ENCODE peak calls at places on chromosomes 3 and 15, in five cellular contexts. One of them, this sample, is unnamed.

GRCh38 chr3:65946438-65946837 is 92.3 kb downstream of the MAGI1 start:
- DNase-seq in mesenchymal stem cell: no peak
- DNase-seq in neuronal stem cell: no peak
- DNase-seq in IMR-90: peak; percentile 37
- DNase-seq in H1: no peak
- DNase-seq in this sample: no peak

GRCh38 chr3:58059349-58060321 is 51.4 kb downstream of the FLNB start:
- DNase-seq in neuronal stem cell: no peak
- DNase-seq in H1: no peak
- DNase-seq in IMR-90: peak; percentile 99
- DNase-seq in mesenchymal stem cell: peak; percentile 99
- DNase-seq in this sample: peak; percentile 73

GRCh38 chr15:85393206-85393605 is 12.8 kb downstream of the AKAP13 start:
- DNase-seq in IMR-90: no peak
- DNase-seq in neuronal stem cell: no peak
- DNase-seq in mesenchymal stem cell: no peak
- DNase-seq in H1: no peak
- DNase-seq in this sample: no peak

GRCh38 chr3:170517251-170517945 is 68.5 kb downstream of the SLC7A14 start:
- DNase-seq in IMR-90: no peak
- DNase-seq in neuronal stem cell: no peak
- DNase-seq in H1: no peak
- DNase-seq in mesenchymal stem cell: peak; percentile 38
- DNase-seq in this sample: no peak

GRCh38 chr15:84599906-84600305 is 903 bp upstream of the ZSCAN2 start:
- DNase-seq in IMR-90: no peak
- DNase-seq in neuronal stem cell: no peak
- DNase-seq in H1: no peak
- DNase-seq in mesenchymal stem cell: no peak
- DNase-seq in this sample: no peak

GRCh38 chr3:148797822-148798221 is 29.8 kb upstream of the CPB1 start:
- DNase-seq in H1: no peak
- DNase-seq in mesenchymal stem cell: no peak
- DNase-seq in IMR-90: no peak
- DNase-seq in neuronal stem cell: no peak
- DNase-seq in this sample: no peak

GRCh38 chr3:124272611-124273151 is 280.8 kb upstream of the ROPN1 start:
- DNase-seq in IMR-90: peak; percentile 13
- DNase-seq in neuronal stem cell: no peak
- DNase-seq in mesenchymal stem cell: no peak
- DNase-seq in H1: no peak
- DNase-seq in this sample: no peak

GRCh38 chr3:184320099-184320445 is 5.7 kb downstream of the EIF4G1 start:
- DNase-seq in mesenchymal stem cell: peak; percentile 92
- DNase-seq in neuronal stem cell: no peak
- DNase-seq in H1: no peak
- DNase-seq in IMR-90: peak; percentile 97
- DNase-seq in this sample: peak; percentile 37

GRCh38 chr3:71584216-71585061 is 911 bp upstream of the FOXP1 start:
- DNase-seq in neuronal stem cell: peak; percentile 61
- DNase-seq in mesenchymal stem cell: peak; percentile 62
- DNase-seq in IMR-90: peak; percentile 61
- DNase-seq in H1: peak; percentile 62
- DNase-seq in this sample: peak; percentile 55

GRCh38 chr15:81235781-81236507 is 39.3 kb downstream of the IL16 start:
- DNase-seq in neuronal stem cell: no peak
- DNase-seq in H1: no peak
- DNase-seq in IMR-90: peak; percentile 99
- DNase-seq in mesenchymal stem cell: no peak
- DNase-seq in this sample: peak; percentile 38

GRCh38 chr3:174955513-174956001 is 96.4 kb downstream of the NAALADL2 start:
- DNase-seq in mesenchymal stem cell: peak; percentile 34
- DNase-seq in H1: no peak
- DNase-seq in neuronal stem cell: no peak
- DNase-seq in IMR-90: peak; percentile 48
- DNase-seq in this sample: peak; percentile 59

GRCh38 chr3:133570139-133570936 is 3.1 kb upstream of the CDV3 start:
- DNase-seq in H1: no peak
- DNase-seq in mesenchymal stem cell: peak; percentile 79
- DNase-seq in neuronal stem cell: no peak
- DNase-seq in IMR-90: peak; percentile 81
- DNase-seq in this sample: peak; percentile 91

GRCh38 chr3:14383753-14384152 is 18.7 kb upstream of the SLC6A6 start:
- DNase-seq in IMR-90: no peak
- DNase-seq in neuronal stem cell: no peak
- DNase-seq in mesenchymal stem cell: no peak
- DNase-seq in H1: no peak
- DNase-seq in this sample: no peak

GRCh38 chr3:131501949-131502348 is 822 bp downstream of the MRPL3 start:
- DNase-seq in H1: no peak
- DNase-seq in mesenchymal stem cell: peak; percentile 3
- DNase-seq in IMR-90: no peak
- DNase-seq in neuronal stem cell: no peak
- DNase-seq in this sample: no peak

GRCh38 chr3:52798978-52799476 is 4.4 kb downstream of the ITIH3 start:
- DNase-seq in mesenchymal stem cell: peak; percentile 6
- DNase-seq in neuronal stem cell: no peak
- DNase-seq in IMR-90: no peak
- DNase-seq in H1: peak; percentile 87
- DNase-seq in this sample: peak; percentile 97

GRCh38 chr3:63344676-63345075 is 66.6 kb downstream of the SYNPR start:
- DNase-seq in IMR-90: no peak
- DNase-seq in mesenchymal stem cell: no peak
- DNase-seq in neuronal stem cell: no peak
- DNase-seq in H1: no peak
- DNase-seq in this sample: peak; percentile 81

GRCh38 chr15:28911295-28911979 is 25.7 kb downstream of the APBA2 start:
- DNase-seq in H1: no peak
- DNase-seq in IMR-90: no peak
- DNase-seq in neuronal stem cell: no peak
- DNase-seq in mesenchymal stem cell: no peak
- DNase-seq in this sample: no peak

DNA sequence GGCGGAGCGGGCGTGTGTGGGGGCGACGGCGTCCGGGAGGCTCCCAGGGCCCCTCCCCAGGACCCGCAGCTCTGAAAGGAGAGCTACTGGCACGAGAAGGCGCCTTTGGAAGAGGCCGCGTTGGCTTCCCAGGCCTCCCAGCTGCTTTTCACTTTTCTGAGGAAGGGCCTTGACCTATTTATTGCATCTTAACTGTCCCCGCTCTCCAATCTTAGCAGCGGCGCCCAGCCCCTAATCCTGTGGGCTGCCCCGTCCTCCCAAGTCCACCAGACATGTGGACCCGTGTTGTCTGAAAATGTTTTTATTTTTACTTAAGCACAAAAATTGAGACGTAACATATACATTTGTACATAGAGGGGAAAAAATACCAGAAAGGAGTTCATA is 481 bp upstream of the ULK3 start:
- DNase-seq in neuronal stem cell: no peak
- DNase-seq in IMR-90: no peak
- DNase-seq in mesenchymal stem cell: no peak
- DNase-seq in H1: no peak
- DNase-seq in this sample: no peak
- H4K91ac ChIP-seq in neuronal stem cell: no peak overlapping the region
- H4K91ac ChIP-seq in IMR-90: peak overlapping the region; percentile 15
- H4K91ac ChIP-seq in mesenchymal stem cell: peak overlapping the region; percentile 52
- H4K91ac ChIP-seq in H1: peak overlapping the region; percentile 44
- H4K91ac ChIP-seq in this sample: peak overlapping the region; percentile 64

GRCh38 chr15:65414841-65415621 is 7.7 kb downstream of the IGDCC4 start:
- DNase-seq in H1: peak; percentile 85
- DNase-seq in mesenchymal stem cell: peak; percentile 89
- DNase-seq in IMR-90: peak; percentile 76
- DNase-seq in neuronal stem cell: peak; percentile 79
- DNase-seq in this sample: no peak

GRCh38 chr15:65412556-65412955 is 10.2 kb downstream of the IGDCC4 start:
- DNase-seq in IMR-90: no peak
- DNase-seq in H1: no peak
- DNase-seq in mesenchymal stem cell: peak; percentile 14
- DNase-seq in neuronal stem cell: no peak
- DNase-seq in this sample: no peak

GRCh38 chr15:65411470-65412071 is 11.2 kb downstream of the IGDCC4 start:
- DNase-seq in mesenchymal stem cell: peak; percentile 9
- DNase-seq in neuronal stem cell: no peak
- DNase-seq in IMR-90: peak; percentile 30
- DNase-seq in H1: no peak
- DNase-seq in this sample: no peak

GRCh38 chr15:65413051-65413759 is 9.5 kb downstream of the IGDCC4 start:
- DNase-seq in H1: no peak
- DNase-seq in mesenchymal stem cell: no peak
- DNase-seq in neuronal stem cell: no peak
- DNase-seq in IMR-90: no peak
- DNase-seq in this sample: no peak

GRCh38 chr15:65413760-65414144 is 9.0 kb downstream of the IGDCC4 start:
- DNase-seq in IMR-90: no peak
- DNase-seq in H1: no peak
- DNase-seq in neuronal stem cell: no peak
- DNase-seq in mesenchymal stem cell: no peak
- DNase-seq in this sample: no peak
- H3K18ac ChIP-seq in IMR-90: no peak overlapping the region
- H3K18ac ChIP-seq in H1: peak overlapping the region; percentile 64
- H3K18ac ChIP-seq in neuronal stem cell: peak overlapping the region; percentile 33
- H3K18ac ChIP-seq in mesenchymal stem cell: no peak overlapping the region
- H3K18ac ChIP-seq in this sample: no peak overlapping the region

GRCh38 chr3:189166334-189166733 is 5.4 kb upstream of the TPRG1 start:
- DNase-seq in IMR-90: no peak
- DNase-seq in mesenchymal stem cell: no peak
- DNase-seq in neuronal stem cell: no peak
- DNase-seq in H1: no peak
- DNase-seq in this sample: peak; percentile 46
- H3K27ac ChIP-seq in IMR-90: no peak overlapping the region
- H3K27ac ChIP-seq in mesenchymal stem cell: no peak overlapping the region
- H3K27ac ChIP-seq in neuronal stem cell: no peak overlapping the region
- H3K27ac ChIP-seq in H1: no peak overlapping the region
- H3K27ac ChIP-seq in this sample: no peak overlapping the region

DNA sequence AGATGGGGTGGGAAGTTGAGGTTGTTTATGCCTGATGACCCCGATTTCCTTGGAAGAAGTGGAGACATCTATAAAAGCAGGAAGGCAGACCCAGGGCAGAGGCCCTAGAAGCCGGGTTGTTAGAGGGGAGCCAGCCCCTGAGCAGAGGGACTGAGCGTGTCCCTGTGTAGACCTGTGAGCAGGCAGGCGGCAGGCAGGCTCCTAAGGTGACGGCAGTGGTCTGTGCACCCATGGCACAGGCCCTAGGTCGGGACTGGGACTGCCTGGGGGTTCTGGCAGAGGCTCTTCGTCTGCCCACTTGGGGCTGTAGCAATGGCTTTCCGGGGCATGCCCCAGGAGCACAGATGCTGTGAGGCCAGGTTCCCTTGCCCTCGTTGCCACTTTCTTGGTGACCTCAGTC is 9.9 kb downstream of the SEMA4B start:
- DNase-seq in mesenchymal stem cell: no peak
- DNase-seq in IMR-90: no peak
- DNase-seq in neuronal stem cell: no peak
- DNase-seq in H1: no peak
- DNase-seq in this sample: no peak
- H4K91ac ChIP-seq in mesenchymal stem cell: no peak overlapping the region
- H4K91ac ChIP-seq in IMR-90: peak overlapping the region; percentile 61
- H4K91ac ChIP-seq in neuronal stem cell: no peak overlapping the region
- H4K91ac ChIP-seq in H1: no peak overlapping the region
- H4K91ac ChIP-seq in this sample: peak overlapping the region; percentile 12

DNA sequence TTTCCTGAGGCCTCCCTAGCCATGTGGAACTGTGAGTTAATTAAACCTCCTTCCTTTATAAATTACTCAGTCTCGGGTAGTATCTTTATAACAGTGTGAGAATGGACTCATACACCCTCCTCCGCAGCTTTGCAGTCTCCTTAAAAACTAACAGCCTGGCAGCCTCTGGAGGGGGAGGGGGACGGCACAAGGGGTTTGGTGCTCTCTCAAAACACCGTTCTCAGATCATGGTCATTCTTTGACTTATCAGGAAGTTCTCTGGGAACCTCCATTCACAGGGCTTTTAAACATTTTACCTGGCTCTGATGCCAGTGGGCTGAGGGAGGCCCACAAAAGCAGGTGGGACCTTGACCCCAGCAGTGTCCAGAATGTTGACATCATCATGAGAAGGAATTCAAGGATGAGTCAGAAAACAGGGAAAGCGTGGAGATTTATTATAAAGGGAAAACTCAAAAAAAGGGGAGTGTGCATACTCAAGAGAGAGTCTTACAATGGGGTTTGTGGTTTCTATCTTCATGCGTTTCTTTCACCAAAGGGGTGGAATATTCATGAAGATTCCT is 43.9 kb downstream of the ONECUT1 start:
- DNase-seq in H1: no peak
- DNase-seq in IMR-90: no peak
- DNase-seq in neuronal stem cell: no peak
- DNase-seq in mesenchymal stem cell: no peak
- DNase-seq in this sample: no peak
- H3K18ac ChIP-seq in H1: peak overlapping the region; percentile 93
- H3K18ac ChIP-seq in IMR-90: no peak overlapping the region
- H3K18ac ChIP-seq in neuronal stem cell: no peak overlapping the region
- H3K18ac ChIP-seq in mesenchymal stem cell: no peak overlapping the region
- H3K18ac ChIP-seq in this sample: no peak overlapping the region

DNA sequence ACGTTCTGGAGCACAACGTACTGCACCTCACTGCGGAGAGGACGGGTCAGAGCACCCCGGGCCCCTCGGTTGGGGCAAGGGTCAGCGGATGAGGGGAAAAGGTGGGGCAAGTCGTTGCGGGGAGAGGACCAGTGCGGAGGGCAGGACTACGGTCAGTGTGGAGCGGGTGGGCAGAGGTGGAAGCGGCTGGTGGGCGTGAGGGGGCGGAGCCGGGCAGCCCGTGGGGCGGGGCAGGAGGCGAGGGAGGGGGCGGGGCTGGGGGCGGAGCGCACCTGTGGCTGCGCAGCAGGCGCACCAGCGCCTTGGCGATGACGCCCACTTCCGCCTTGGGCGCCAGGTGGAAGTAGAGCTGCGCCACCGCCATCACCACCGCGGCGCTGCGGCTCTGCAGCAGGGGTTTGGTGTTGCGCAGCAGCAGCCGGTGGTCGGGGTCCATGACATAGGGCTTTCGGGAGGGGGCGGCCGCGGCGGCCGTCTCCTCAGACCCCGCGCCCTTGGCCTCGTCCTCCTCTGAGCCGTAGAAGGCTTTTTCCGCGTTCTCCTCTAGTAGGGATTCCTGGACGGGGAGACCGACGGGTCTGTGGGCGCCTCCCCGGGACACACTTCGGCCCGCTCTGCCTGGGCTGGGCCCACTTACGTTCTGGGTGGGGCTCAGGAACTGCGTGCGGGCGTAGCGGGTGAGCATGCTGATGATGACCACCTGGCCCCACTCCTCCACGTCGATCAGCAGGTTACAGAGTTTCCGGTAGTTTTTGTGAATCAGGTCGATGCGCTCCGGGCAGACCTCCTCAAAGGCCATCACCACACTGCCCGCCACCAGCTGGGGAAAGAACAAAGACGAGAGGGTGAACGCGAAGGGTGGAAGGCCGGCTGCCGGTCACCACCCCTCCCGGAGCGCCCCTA is 29.2 kb downstream of the AP3B2 start:
- DNase-seq in neuronal stem cell: peak; percentile 58
- DNase-seq in mesenchymal stem cell: no peak
- DNase-seq in H1: peak; percentile 88
- DNase-seq in IMR-90: no peak
- DNase-seq in this sample: peak; percentile 70
- H3K27ac ChIP-seq in neuronal stem cell: no peak overlapping the region
- H3K27ac ChIP-seq in mesenchymal stem cell: no peak overlapping the region
- H3K27ac ChIP-seq in H1: peak overlapping the region; percentile 76
- H3K27ac ChIP-seq in IMR-90: no peak overlapping the region
- H3K27ac ChIP-seq in this sample: no peak overlapping the region